ENCODE peak calls at places on chromosomes 11 and 22, in seven cellular contexts. V, N, W, T, M, A and D are unnamed samples.
A peak's percentile ranks its signal among the peaks of the same experiment; 100 is the strongest.

GRCh38 chr11:4134844-4135243 is 40.2 kb downstream of the RRM1 start:
- DNase-seq in M (no peak), A (peak; percentile 10), V (no peak), W (no peak), T (no peak), N (no peak), D (no peak)

GRCh38 chr22:36641902-36642640 is 61.5 kb downstream of the CACNG2 start:
- DNase-seq in T (no peak), N (no peak), A (peak; percentile 63), M (no peak), W (no peak), V (peak; percentile 42), D (no peak)

GRCh38 chr11:64850979-64851567 is 6.6 kb upstream of the CDC42BPG start:
- DNase-seq in N (no peak), A (no peak), T (peak; percentile 60), M (no peak), V (peak; percentile 64), W (no peak), D (peak; percentile 53)

GRCh38 chr11:68843052-68843561 is 1.4 kb upstream of the CPT1A start:
- DNase-seq in M (no peak), T (no peak), A (no peak), N (no peak), V (peak; percentile 82), W (peak; percentile 10), D (no peak)

GRCh38 chr22:50190182-50190951 is 4.7 kb downstream of the TRABD start:
- DNase-seq in T (peak; percentile 70), N (no peak), V (peak; percentile 91), W (peak; percentile 47), A (peak; percentile 48), M (no peak), D (peak; percentile 69)

GRCh38 chr11:65641233-65642013 is 3.5 kb downstream of the SIPA1 start:
- DNase-seq in W (no peak), A (no peak), N (no peak), V (no peak), T (no peak), M (no peak), D (no peak)

GRCh38 chr22:48713266-48714205 is 1114.1 kb downstream of the BRD1 start:
- DNase-seq in N (no peak), T (no peak), A (no peak), W (no peak), M (no peak), V (peak; percentile 65), D (no peak)

GRCh38 chr22:38266120-38266519 is 6.7 kb downstream of the TMEM184B start:
- DNase-seq in W (no peak), N (no peak), V (no peak), A (no peak), M (no peak), T (no peak), D (no peak)

GRCh38 chr11:75582935-75583709 is 21.1 kb downstream of the SERPINH1 start:
- DNase-seq in T (no peak), A (no peak), V (peak; percentile 81), W (no peak), M (peak; percentile 49), N (peak; percentile 20), D (peak; percentile 30)

GRCh38 chr11:45927332-45927683 is 4.9 kb downstream of the LARGE2 start:
- DNase-seq in T (no peak), V (peak; percentile 47), N (no peak), W (no peak), A (no peak), M (no peak), D (no peak)

GRCh38 chr11:47389577-47390072 is 11.3 kb upstream of the SPI1 start:
- DNase-seq in T (no peak), M (no peak), N (no peak), W (no peak), V (no peak), A (no peak), D (no peak)

GRCh38 chr11:64762916-64763803 is 3.4 kb upstream of the PYGM start:
- DNase-seq in A (no peak), M (no peak), W (no peak), N (no peak), V (peak; percentile 76), T (no peak), D (no peak)

GRCh38 chr22:42317691-42318547 is 47.5 kb upstream of the TCF20 start:
- DNase-seq in W (no peak), A (no peak), V (no peak), T (no peak), M (no peak), N (no peak), D (no peak)

GRCh38 chr22:19495562-19496323 is 16.0 kb downstream of the CDC45 start:
- DNase-seq in T (no peak), W (no peak), M (no peak), A (no peak), N (no peak), V (peak; percentile 50), D (no peak)

GRCh38 chr11:83782329-83782728 is 496.2 kb upstream of the CCDC90B start:
- DNase-seq in W (no peak), A (no peak), T (no peak), V (no peak), M (no peak), N (no peak), D (no peak)

GRCh38 chr11:134815404-134815803 is 403.4 kb upstream of the B3GAT1 start:
- DNase-seq in V (no peak), W (no peak), A (no peak), T (no peak), M (no peak), N (no peak), D (no peak)

GRCh38 chr11:28679795-28680194 is 571.6 kb downstream of the METTL15 start:
- DNase-seq in M (no peak), W (no peak), T (no peak), A (no peak), V (no peak), N (no peak), D (no peak)

GRCh38 chr11:31798057-31799035 is 12.8 kb downstream of the PAX6 start:
- DNase-seq in A (no peak), V (no peak), W (no peak), N (no peak), M (no peak), T (no peak), D (no peak)

GRCh38 chr22:28268845-28269244 is 349.8 kb upstream of the PITPNB start:
- DNase-seq in W (no peak), T (no peak), M (no peak), N (no peak), V (no peak), A (no peak), D (no peak)

GRCh38 chr22:27718186-27719032 is 83.1 kb downstream of the MN1 start:
- DNase-seq in N (no peak), V (peak; percentile 32), W (no peak), T (no peak), M (no peak), A (peak; percentile 84), D (no peak)

GRCh38 chr11:19359425-19360000 is 118.8 kb upstream of the E2F8 start:
- DNase-seq in V (no peak), T (no peak), N (no peak), A (no peak), M (no peak), W (no peak), D (no peak)

GRCh38 chr11:35761887-35762286 is 99.3 kb downstream of the TRIM44 start:
- DNase-seq in M (no peak), T (no peak), V (no peak), A (no peak), N (no peak), W (no peak), D (no peak)

GRCh38 chr11:61828379-61828628 is 204 bp downstream of the FADS2 start:
- DNase-seq in V (no peak), W (no peak), A (no peak), N (no peak), M (no peak), T (no peak), D (no peak)

GRCh38 chr11:105588001-105588400 is 21.9 kb upstream of the GRIA4 start:
- DNase-seq in N (no peak), W (no peak), A (no peak), V (no peak), T (no peak), M (no peak), D (no peak)